ENCODE peak calls at places on chromosomes 7 and 10, in six cellular contexts. One of them, this sample, is unnamed.

GRCh38 chr7:36763084-36763807 is 39.0 kb upstream of the AOAH start:
- DNase-seq in right lobe of liver: no peak
- DNase-seq in endodermal cell: no peak
- DNase-seq in lower lobe of right lung: no peak
- DNase-seq in CD4-positive, alpha-beta memory T cell: no peak
- DNase-seq in aorta: no peak
- DNase-seq in this sample: no peak

GRCh38 chr7:10790910-10791309 is 182.8 kb upstream of the PHF14 start:
- DNase-seq in lower lobe of right lung: no peak
- DNase-seq in right lobe of liver: no peak
- DNase-seq in endodermal cell: no peak
- DNase-seq in CD4-positive, alpha-beta memory T cell: no peak
- DNase-seq in aorta: no peak
- DNase-seq in this sample: no peak

GRCh38 chr10:7277874-7278273 is 133.0 kb downstream of the SFMBT2 start:
- DNase-seq in aorta: no peak
- DNase-seq in CD4-positive, alpha-beta memory T cell: no peak
- DNase-seq in lower lobe of right lung: no peak
- DNase-seq in right lobe of liver: no peak
- DNase-seq in endodermal cell: no peak
- DNase-seq in this sample: no peak

GRCh38 chr7:99267530-99268360 is 4.9 kb upstream of the MYH16 start:
- DNase-seq in aorta: peak; percentile 72
- DNase-seq in endodermal cell: no peak
- DNase-seq in CD4-positive, alpha-beta memory T cell: no peak
- DNase-seq in right lobe of liver: no peak
- DNase-seq in lower lobe of right lung: no peak
- DNase-seq in this sample: no peak

GRCh38 chr7:74344786-74345185 is 55.6 kb downstream of the CLIP2 start:
- DNase-seq in right lobe of liver: no peak
- DNase-seq in CD4-positive, alpha-beta memory T cell: no peak
- DNase-seq in endodermal cell: no peak
- DNase-seq in lower lobe of right lung: no peak
- DNase-seq in aorta: no peak
- DNase-seq in this sample: no peak

GRCh38 chr7:157250605-157251228 is 86.1 kb upstream of the DNAJB6 start:
- DNase-seq in right lobe of liver: no peak
- DNase-seq in CD4-positive, alpha-beta memory T cell: peak; percentile 43
- DNase-seq in aorta: no peak
- DNase-seq in lower lobe of right lung: no peak
- DNase-seq in endodermal cell: peak; percentile 88
- DNase-seq in this sample: no peak

GRCh38 chr7:157824011-157824818 is 487.4 kb downstream of the DNAJB6 start:
- DNase-seq in endodermal cell: no peak
- DNase-seq in right lobe of liver: no peak
- DNase-seq in CD4-positive, alpha-beta memory T cell: no peak
- DNase-seq in lower lobe of right lung: no peak
- DNase-seq in aorta: peak; percentile 17
- DNase-seq in this sample: peak; percentile 45

GRCh38 chr10:60564475-60564874 is 174.8 kb upstream of the ANK3 start:
- DNase-seq in aorta: no peak
- DNase-seq in endodermal cell: no peak
- DNase-seq in CD4-positive, alpha-beta memory T cell: no peak
- DNase-seq in lower lobe of right lung: no peak
- DNase-seq in right lobe of liver: no peak
- DNase-seq in this sample: no peak

GRCh38 chr10:133160813-133161471 is 923 bp downstream of the KNDC1 start:
- DNase-seq in endodermal cell: peak; percentile 77
- DNase-seq in CD4-positive, alpha-beta memory T cell: no peak
- DNase-seq in right lobe of liver: peak; percentile 52
- DNase-seq in aorta: no peak
- DNase-seq in lower lobe of right lung: no peak
- DNase-seq in this sample: peak; percentile 76

GRCh38 chr7:135508853-135509588 is 881 bp downstream of the CNOT4 start:
- DNase-seq in CD4-positive, alpha-beta memory T cell: peak; percentile 26
- DNase-seq in aorta: no peak
- DNase-seq in right lobe of liver: no peak
- DNase-seq in endodermal cell: peak; percentile 71
- DNase-seq in lower lobe of right lung: no peak
- DNase-seq in this sample: no peak

GRCh38 chr7:421056-421991 is 98.3 kb downstream of the PDGFA start:
- DNase-seq in CD4-positive, alpha-beta memory T cell: peak; percentile 9
- DNase-seq in aorta: peak; percentile 30
- DNase-seq in right lobe of liver: peak; percentile 50
- DNase-seq in endodermal cell: peak; percentile 56
- DNase-seq in lower lobe of right lung: peak; percentile 30
- DNase-seq in this sample: peak; percentile 48
- H3K4me3 ChIP-seq in CD4-positive, alpha-beta memory T cell: no peak overlapping the region
- H3K4me3 ChIP-seq in aorta: no peak overlapping the region
- H3K4me3 ChIP-seq in right lobe of liver: no peak overlapping the region
- H3K4me3 ChIP-seq in endodermal cell: no peak overlapping the region
- H3K4me3 ChIP-seq in lower lobe of right lung: no peak overlapping the region
- H3K4me3 ChIP-seq in this sample: no peak overlapping the region

GRCh38 chr7:116434820-116435341 is 64.7 kb upstream of the CAV2 start:
- DNase-seq in aorta: no peak
- DNase-seq in CD4-positive, alpha-beta memory T cell: no peak
- DNase-seq in lower lobe of right lung: no peak
- DNase-seq in endodermal cell: no peak
- DNase-seq in right lobe of liver: no peak
- DNase-seq in this sample: no peak

GRCh38 chr7:116431783-116432182 is 67.8 kb upstream of the CAV2 start:
- DNase-seq in CD4-positive, alpha-beta memory T cell: no peak
- DNase-seq in endodermal cell: no peak
- DNase-seq in lower lobe of right lung: no peak
- DNase-seq in aorta: no peak
- DNase-seq in right lobe of liver: no peak
- DNase-seq in this sample: no peak

GRCh38 chr7:116433246-116433645 is 66.3 kb upstream of the CAV2 start:
- DNase-seq in endodermal cell: no peak
- DNase-seq in aorta: no peak
- DNase-seq in lower lobe of right lung: no peak
- DNase-seq in CD4-positive, alpha-beta memory T cell: no peak
- DNase-seq in right lobe of liver: no peak
- DNase-seq in this sample: no peak

GRCh38 chr7:116429986-116430619 is 69.4 kb upstream of the CAV2 start:
- DNase-seq in aorta: no peak
- DNase-seq in right lobe of liver: no peak
- DNase-seq in endodermal cell: no peak
- DNase-seq in lower lobe of right lung: no peak
- DNase-seq in CD4-positive, alpha-beta memory T cell: no peak
- DNase-seq in this sample: no peak

DNA sequence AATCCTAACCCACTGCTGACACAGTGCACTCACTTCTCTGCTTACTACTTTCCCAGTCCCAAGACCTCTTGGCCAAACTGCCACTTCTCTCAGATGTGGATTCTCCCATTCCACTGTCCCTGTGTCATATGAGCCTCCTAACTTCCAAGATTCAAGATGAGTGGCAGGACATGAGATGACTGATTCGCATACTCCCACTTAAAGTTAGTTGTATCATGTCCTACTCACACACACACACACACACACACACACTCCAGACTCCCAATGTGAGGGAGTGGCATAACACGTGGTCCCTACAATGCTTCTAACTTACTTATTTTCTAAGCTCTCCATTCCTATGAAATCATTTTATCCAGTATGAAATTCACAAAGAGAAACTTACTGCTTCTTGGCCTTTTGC is 67.0 kb upstream of the CAV2 start:
- DNase-seq in right lobe of liver: no peak
- DNase-seq in aorta: no peak
- DNase-seq in endodermal cell: no peak
- DNase-seq in CD4-positive, alpha-beta memory T cell: no peak
- DNase-seq in lower lobe of right lung: no peak
- DNase-seq in this sample: no peak
- H3K4me3 ChIP-seq in right lobe of liver: no peak overlapping the region
- H3K4me3 ChIP-seq in aorta: no peak overlapping the region
- H3K4me3 ChIP-seq in endodermal cell: no peak overlapping the region
- H3K4me3 ChIP-seq in CD4-positive, alpha-beta memory T cell: no peak overlapping the region
- H3K4me3 ChIP-seq in lower lobe of right lung: no peak overlapping the region
- H3K4me3 ChIP-seq in this sample: no peak overlapping the region

GRCh38 chr10:62075414-62075813 is 173.9 kb downstream of the ARID5B start:
- DNase-seq in CD4-positive, alpha-beta memory T cell: no peak
- DNase-seq in endodermal cell: no peak
- DNase-seq in right lobe of liver: no peak
- DNase-seq in aorta: no peak
- DNase-seq in lower lobe of right lung: no peak
- DNase-seq in this sample: no peak

GRCh38 chr10:62076872-62077271 is 175.4 kb downstream of the ARID5B start:
- DNase-seq in CD4-positive, alpha-beta memory T cell: no peak
- DNase-seq in aorta: no peak
- DNase-seq in lower lobe of right lung: no peak
- DNase-seq in endodermal cell: no peak
- DNase-seq in right lobe of liver: no peak
- DNase-seq in this sample: no peak

GRCh38 chr10:62079885-62080559 is 178.5 kb downstream of the ARID5B start:
- DNase-seq in CD4-positive, alpha-beta memory T cell: no peak
- DNase-seq in right lobe of liver: no peak
- DNase-seq in aorta: no peak
- DNase-seq in endodermal cell: no peak
- DNase-seq in lower lobe of right lung: no peak
- DNase-seq in this sample: no peak

GRCh38 chr10:62075912-62076311 is 174.4 kb downstream of the ARID5B start:
- DNase-seq in aorta: no peak
- DNase-seq in lower lobe of right lung: no peak
- DNase-seq in CD4-positive, alpha-beta memory T cell: no peak
- DNase-seq in right lobe of liver: no peak
- DNase-seq in endodermal cell: no peak
- DNase-seq in this sample: no peak

GRCh38 chr10:62077330-62078015 is 176.0 kb downstream of the ARID5B start:
- DNase-seq in endodermal cell: no peak
- DNase-seq in right lobe of liver: no peak
- DNase-seq in CD4-positive, alpha-beta memory T cell: no peak
- DNase-seq in lower lobe of right lung: no peak
- DNase-seq in aorta: no peak
- DNase-seq in this sample: no peak
- H3K4me3 ChIP-seq in endodermal cell: no peak overlapping the region
- H3K4me3 ChIP-seq in right lobe of liver: no peak overlapping the region
- H3K4me3 ChIP-seq in CD4-positive, alpha-beta memory T cell: no peak overlapping the region
- H3K4me3 ChIP-seq in lower lobe of right lung: no peak overlapping the region
- H3K4me3 ChIP-seq in aorta: no peak overlapping the region
- H3K4me3 ChIP-seq in this sample: no peak overlapping the region

GRCh38 chr10:69088801-69089501 is 1.0 kb downstream of the SRGN start:
- DNase-seq in endodermal cell: no peak
- DNase-seq in right lobe of liver: no peak
- DNase-seq in lower lobe of right lung: no peak
- DNase-seq in aorta: no peak
- DNase-seq in CD4-positive, alpha-beta memory T cell: peak; percentile 87
- DNase-seq in this sample: no peak
- H3K4me3 ChIP-seq in endodermal cell: no peak overlapping the region
- H3K4me3 ChIP-seq in right lobe of liver: peak overlapping the region; percentile 16
- H3K4me3 ChIP-seq in lower lobe of right lung: peak overlapping the region; percentile 57
- H3K4me3 ChIP-seq in aorta: no peak overlapping the region
- H3K4me3 ChIP-seq in CD4-positive, alpha-beta memory T cell: peak overlapping the region; percentile 89
- H3K4me3 ChIP-seq in this sample: peak overlapping the region; percentile 71

DNA sequence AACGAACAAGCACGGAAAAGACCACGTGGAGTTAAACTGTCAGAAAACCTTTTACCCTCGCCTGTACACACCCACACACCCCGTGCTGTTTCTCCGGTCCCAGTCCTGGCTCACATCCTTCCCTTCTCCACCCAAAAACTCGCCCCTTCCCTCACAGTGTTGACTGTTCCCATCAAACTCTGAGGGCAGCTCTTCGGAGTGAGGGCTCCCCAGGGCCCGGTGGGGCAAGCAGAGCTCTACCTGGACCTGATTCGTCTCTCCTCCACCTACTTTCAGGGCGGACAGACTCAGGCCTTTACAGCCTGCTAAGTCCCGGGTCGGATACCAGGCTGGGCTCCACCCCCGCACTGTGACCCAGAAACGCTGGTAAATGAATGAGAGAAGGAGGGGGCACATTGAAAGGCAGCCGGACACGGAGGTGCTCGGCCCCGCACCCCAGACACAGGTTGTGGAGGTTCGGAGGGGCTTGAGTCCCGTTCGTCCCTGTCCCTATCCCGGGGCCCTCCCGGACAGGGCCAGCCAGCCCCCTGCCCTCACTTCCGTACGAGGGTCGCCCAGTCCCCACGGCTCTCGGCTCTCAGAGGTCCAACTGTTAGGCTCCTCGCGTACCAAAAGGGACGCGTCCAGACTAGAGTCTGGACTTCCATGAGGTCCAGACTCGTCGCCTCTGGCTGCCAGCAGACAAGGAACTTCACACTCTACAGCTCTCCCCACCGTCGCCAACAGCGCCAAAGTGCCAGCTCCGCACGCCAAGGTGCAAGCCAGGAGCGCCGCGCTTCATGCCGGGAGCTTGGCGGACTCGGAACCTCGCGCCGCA is 31.7 kb upstream of the ASL start:
- DNase-seq in CD4-positive, alpha-beta memory T cell: peak; percentile 3
- DNase-seq in aorta: peak; percentile 68
- DNase-seq in endodermal cell: peak; percentile 89
- DNase-seq in lower lobe of right lung: peak; percentile 81
- DNase-seq in right lobe of liver: peak; percentile 85
- DNase-seq in this sample: peak; percentile 81
- H3K4me3 ChIP-seq in CD4-positive, alpha-beta memory T cell: peak overlapping the region; percentile 30
- H3K4me3 ChIP-seq in aorta: peak overlapping the region; percentile 42
- H3K4me3 ChIP-seq in endodermal cell: peak overlapping the region; percentile 71
- H3K4me3 ChIP-seq in lower lobe of right lung: peak overlapping the region; percentile 54
- H3K4me3 ChIP-seq in right lobe of liver: peak overlapping the region; percentile 59
- H3K4me3 ChIP-seq in this sample: peak overlapping the region; percentile 64

DNA sequence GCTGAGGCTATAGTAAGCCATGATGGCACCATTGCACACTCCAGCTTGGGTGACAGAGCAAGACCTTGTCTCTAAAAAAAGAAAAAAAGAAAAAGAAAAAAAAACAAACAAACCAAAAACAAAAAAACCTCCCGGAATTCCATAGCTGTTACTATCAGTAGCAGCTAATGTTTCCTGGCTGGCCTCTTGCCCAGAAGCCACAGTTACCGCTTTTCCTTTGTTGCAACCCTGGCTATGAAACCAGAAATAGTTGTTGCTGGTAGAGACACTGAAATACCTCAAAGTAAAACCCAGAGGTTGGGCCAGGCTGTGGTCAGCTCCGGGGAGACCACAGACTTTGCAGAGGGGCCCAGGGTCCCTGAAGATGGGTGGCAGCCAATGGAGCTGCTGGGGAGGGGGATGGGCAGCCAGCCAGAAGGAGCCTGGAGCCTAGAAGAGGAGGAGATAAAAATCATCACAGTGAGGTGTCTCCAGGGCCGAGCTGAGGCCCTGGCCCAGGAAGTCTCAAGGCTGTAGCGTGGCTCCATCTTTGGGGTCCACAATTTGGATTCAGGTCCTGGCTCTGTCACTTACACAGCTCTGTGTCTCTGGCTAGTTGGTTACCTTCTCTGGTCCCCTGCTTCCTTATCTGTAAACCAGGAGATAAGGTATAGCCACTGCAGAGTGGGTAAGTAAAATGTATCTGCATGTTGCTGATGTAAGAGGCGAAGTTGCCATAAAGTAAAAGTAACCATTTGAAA is 3.4 kb upstream of the CHST12 start:
- DNase-seq in aorta: peak; percentile 92
- DNase-seq in right lobe of liver: peak; percentile 77
- DNase-seq in lower lobe of right lung: peak; percentile 79
- DNase-seq in endodermal cell: peak; percentile 70
- DNase-seq in CD4-positive, alpha-beta memory T cell: no peak
- DNase-seq in this sample: peak; percentile 91
- H3K4me3 ChIP-seq in aorta: no peak overlapping the region
- H3K4me3 ChIP-seq in right lobe of liver: no peak overlapping the region
- H3K4me3 ChIP-seq in lower lobe of right lung: peak overlapping the region; percentile 17
- H3K4me3 ChIP-seq in endodermal cell: no peak overlapping the region
- H3K4me3 ChIP-seq in CD4-positive, alpha-beta memory T cell: no peak overlapping the region
- H3K4me3 ChIP-seq in this sample: peak overlapping the region; percentile 7

GRCh38 chr10:23198940-23199767 is 7.0 kb downstream of the PTF1A start:
- DNase-seq in CD4-positive, alpha-beta memory T cell: no peak
- DNase-seq in lower lobe of right lung: no peak
- DNase-seq in right lobe of liver: no peak
- DNase-seq in aorta: no peak
- DNase-seq in endodermal cell: peak; percentile 90
- DNase-seq in this sample: no peak
- H3K4me3 ChIP-seq in CD4-positive, alpha-beta memory T cell: no peak overlapping the region
- H3K4me3 ChIP-seq in lower lobe of right lung: no peak overlapping the region
- H3K4me3 ChIP-seq in right lobe of liver: no peak overlapping the region
- H3K4me3 ChIP-seq in aorta: no peak overlapping the region
- H3K4me3 ChIP-seq in endodermal cell: peak overlapping the region; percentile 75
- H3K4me3 ChIP-seq in this sample: no peak overlapping the region